ENCODE peak calls at places on chromosomes 12 and 14, in seven cellular contexts. X is transverse colon; M is stimulated activated CD4-positive, alpha-beta T cell treated with anti-CD3 and anti-CD28 coated beads, Interleukin-15, amount 100 ng/mL, for 1 hour; A is A549; P is right atrium auricular region; S is T-helper 1 cell; C is hypothalamus. H is an unnamed sample.

GRCh38 chr14:93857500-93857899 is 69.2 kb upstream of the PRIMA1 start:
- DNase-seq in X (no peak), M (no peak), A (no peak), P (no peak), S (no peak), C (no peak), H (no peak)

GRCh38 chr14:81302613-81303012 is 81.9 kb upstream of the GTF2A1 start:
- DNase-seq in X (no peak), M (no peak), A (peak), P (no peak), S (no peak), C (no peak), H (no peak)

GRCh38 chr14:61355892-61356325 is 34.5 kb downstream of the PRKCH start:
- DNase-seq in X (no peak), M (no peak), A (peak), P (peak), S (peak), C (no peak), H (no peak)

GRCh38 chr12:19129486-19130223 is at the start of gene PLEKHA5:
- DNase-seq in X (peak), M (peak), A (peak), P (peak), S (peak), C (peak), H (peak)

GRCh38 chr12:43766291-43766690 is 7.5 kb downstream of the IRAK4 start:
- DNase-seq in X (no peak), M (no peak), A (no peak), P (no peak), S (no peak), C (no peak), H (no peak)

GRCh38 chr14:78701246-78701645 is 531.1 kb downstream of the NRXN3 start:
- DNase-seq in X (no peak), M (no peak), A (no peak), P (no peak), S (no peak), C (no peak), H (no peak)

GRCh38 chr12:32217354-32218310 is 111.0 kb downstream of the BICD1 start:
- DNase-seq in X (peak), M (no peak), A (peak), P (no peak), S (no peak), C (no peak), H (no peak)

GRCh38 chr12:100755186-100755585 is 39.4 kb upstream of the ANO4 start:
- DNase-seq in X (no peak), M (no peak), A (no peak), P (no peak), S (no peak), C (no peak), H (no peak)

GRCh38 chr14:23555882-23556699 is at the start of gene THTPA:
- DNase-seq in X (peak), M (peak), A (peak), P (peak), S (peak), C (peak), H (peak)

GRCh38 chr14:72800848-72801370 is 93.0 kb downstream of the DPF3 start:
- DNase-seq in X (no peak), M (no peak), A (no peak), P (no peak), S (no peak), C (no peak), H (no peak)

GRCh38 chr12:58583956-58584355 is 336.3 kb downstream of the LRIG3 start:
- DNase-seq in X (no peak), M (no peak), A (no peak), P (no peak), S (no peak), C (no peak), H (no peak)

GRCh38 chr14:26966942-26967341 is 369.1 kb upstream of the NOVA1 start:
- DNase-seq in X (no peak), M (no peak), A (peak), P (no peak), S (no peak), C (no peak), H (no peak)

GRCh38 chr12:111636209-111636928 is 37.3 kb upstream of the ATXN2 start:
- DNase-seq in X (peak), M (no peak), A (no peak), P (peak), S (no peak), C (peak), H (peak)

GRCh38 chr12:85835810-85836715 is at the start of gene RASSF9:
- DNase-seq in X (peak), M (no peak), A (peak), P (peak), S (no peak), C (no peak), H (peak)

GRCh38 chr14:100755649-100756048 is 29.0 kb downstream of the DLK1 start:
- DNase-seq in X (no peak), M (no peak), A (no peak), P (no peak), S (no peak), C (no peak), H (no peak)

GRCh38 chr14:69133206-69134125 is 19.5 kb downstream of the DCAF5 start:
- DNase-seq in X (no peak), M (no peak), A (peak), P (no peak), S (no peak), C (no peak), H (no peak)

GRCh38 chr14:70718383-70719123 is 76.8 kb downstream of the TTC9 start:
- DNase-seq in X (no peak), M (no peak), A (peak), P (no peak), S (no peak), C (no peak), H (no peak)

GRCh38 chr14:72638021-72638420 is 255.9 kb downstream of the DPF3 start:
- DNase-seq in X (no peak), M (no peak), A (peak), P (no peak), S (no peak), C (no peak), H (no peak)

GRCh38 chr14:89214221-89214965 is 202.6 kb downstream of the FOXN3 start:
- DNase-seq in X (peak), M (no peak), A (peak), P (peak), S (no peak), C (peak), H (peak)

GRCh38 chr12:49667319-49668090 is 39.7 kb downstream of the FMNL3 start:
- DNase-seq in X (no peak), M (no peak), A (no peak), P (no peak), S (no peak), C (no peak), H (no peak)

GRCh38 chr12:71476513-71476912 is 36.9 kb downstream of the LGR5 start:
- DNase-seq in X (no peak), M (no peak), A (no peak), P (no peak), S (no peak), C (no peak), H (no peak)

GRCh38 chr12:101857043-101857558 is 20.3 kb upstream of the DRAM1 start:
- DNase-seq in X (no peak), M (no peak), A (peak), P (no peak), S (no peak), C (no peak), H (no peak)

GRCh38 chr12:62891805-62892549 is 43.0 kb downstream of the PPM1H start:
- DNase-seq in X (no peak), M (no peak), A (no peak), P (no peak), S (no peak), C (no peak), H (no peak)

GRCh38 chr14:53902307-53902706 is 54.3 kb downstream of the BMP4 start:
- DNase-seq in X (no peak), M (no peak), A (no peak), P (no peak), S (no peak), C (no peak), H (no peak)

GRCh38 chr14:66443158-66443695 is 42.9 kb upstream of the CCDC196 start:
- DNase-seq in X (no peak), M (no peak), A (no peak), P (no peak), S (no peak), C (no peak), H (no peak)

GRCh38 chr14:21039585-21040369 is 2.4 kb upstream of the RNASE7 start:
- DNase-seq in X (peak), M (no peak), A (peak), P (no peak), S (peak), C (peak), H (peak)

GRCh38 chr14:23067847-23068791 is 10.8 kb upstream of the CDH24 start:
- DNase-seq in X (no peak), M (no peak), A (no peak), P (no peak), S (no peak), C (no peak), H (no peak)

GRCh38 chr12:65655074-65655493 is 169.2 kb upstream of the HMGA2 start:
- DNase-seq in X (no peak), M (no peak), A (no peak), P (no peak), S (no peak), C (no peak), H (no peak)

GRCh38 chr12:124909831-124910560 is 4.5 kb downstream of the UBC start:
- DNase-seq in X (no peak), M (no peak), A (peak), P (no peak), S (no peak), C (no peak), H (no peak)

H was measured in testis.